ENCODE peak calls at places on chromosomes 1 and 21, in seven cellular contexts. E is Calu3; T is activated T-helper 1 cell treated with anti-CD3 and anti-CD28 coated beads, Interleukin-2, amount 50 U/mL, for 16 hours; H is activated CD4-positive, alpha-beta T cell treated with anti-CD3 and anti-CD28 coated beads for 1 hour; J is hypothalamus; A is uterus; P is stimulated activated CD8-positive, alpha-beta memory T cell treated with anti-CD3 and anti-CD28 coated beads, Interleukin-4, amount 100 ng/mL, for 24 hours. Z is an unnamed sample.

GRCh38 chr1:207316622-207317510 is 4.6 kb upstream of the CD55 start:
- DNase-seq in E (peak), H (no peak), A (no peak), J (no peak), P (no peak), T (no peak), Z (no peak)

GRCh38 chr1:204072951-204073836 is at the start of gene SOX13:
- DNase-seq in T (no peak), A (peak), P (no peak), H (no peak), E (peak), J (peak), Z (peak)

GRCh38 chr1:63968663-63969460 is 195.0 kb downstream of the ROR1 start:
- DNase-seq in T (no peak), P (no peak), J (no peak), H (no peak), E (no peak), A (no peak), Z (no peak)

GRCh38 chr1:47436979-47437517 is 796 bp upstream of the FOXD2 start:
- DNase-seq in T (no peak), J (no peak), A (no peak), H (no peak), P (no peak), E (peak), Z (no peak)

GRCh38 chr1:54792686-54793282 is 8.3 kb downstream of the TTC22 start:
- DNase-seq in P (no peak), A (peak), T (no peak), J (no peak), E (no peak), H (no peak), Z (no peak)

GRCh38 chr21:39542736-39543135 is 70.0 kb upstream of the B3GALT5 start:
- DNase-seq in H (no peak), A (no peak), E (no peak), T (no peak), P (no peak), J (no peak), Z (no peak)

GRCh38 chr1:4081806-4082645 is 182.0 kb upstream of the C1orf174 start:
- DNase-seq in P (no peak), E (no peak), A (no peak), J (no peak), T (no peak), H (no peak), Z (no peak)

GRCh38 chr1:115198938-115199337 is 109.6 kb upstream of the TSPAN2 start:
- DNase-seq in H (no peak), T (no peak), J (no peak), E (no peak), P (no peak), A (peak), Z (no peak)

GRCh38 chr1:44507490-44508396 is 102.7 kb downstream of the RNF220 start:
- DNase-seq in J (peak), H (no peak), P (no peak), T (no peak), A (no peak), E (no peak), Z (no peak)

GRCh38 chr1:19454265-19455198 is 30.8 kb downstream of the CAPZB start:
- DNase-seq in A (no peak), T (no peak), J (no peak), P (no peak), E (no peak), H (no peak), Z (no peak)

GRCh38 chr1:176102700-176103244 is 104.3 kb downstream of the COP1 start:
- DNase-seq in A (no peak), J (no peak), H (no peak), P (no peak), E (no peak), T (no peak), Z (no peak)

GRCh38 chr1:232335751-232336274 is 294.1 kb downstream of the SIPA1L2 start:
- DNase-seq in E (no peak), H (no peak), T (no peak), P (no peak), A (no peak), J (no peak), Z (no peak)

GRCh38 chr1:29133861-29134694 is 10.4 kb upstream of the TMEM200B start:
- DNase-seq in A (no peak), E (no peak), P (no peak), H (no peak), J (no peak), T (no peak), Z (no peak)

GRCh38 chr1:101520302-101520701 is 283.5 kb downstream of the S1PR1 start:
- DNase-seq in P (no peak), A (no peak), J (no peak), H (no peak), E (peak), T (no peak), Z (peak)

GRCh38 chr1:236091933-236092318 is 27.0 kb upstream of the NID1 start:
- DNase-seq in P (no peak), J (no peak), H (no peak), T (no peak), E (no peak), A (no peak), Z (no peak)

GRCh38 chr21:44925027-44925755 is 4.5 kb upstream of the ITGB2 start:
- DNase-seq in H (no peak), P (no peak), J (no peak), E (no peak), T (no peak), A (no peak), Z (peak)

GRCh38 chr1:239985044-239985443 is 106.6 kb upstream of the FMN2 start:
- DNase-seq in T (no peak), A (no peak), H (no peak), P (no peak), J (no peak), E (no peak), Z (no peak)

GRCh38 chr21:16181024-16181423 is 451.2 kb downstream of the USP25 start:
- DNase-seq in T (no peak), J (no peak), E (no peak), H (no peak), P (no peak), A (peak), Z (no peak)

GRCh38 chr21:17915976-17916375 is 96.8 kb upstream of the C21orf91 start:
- DNase-seq in H (no peak), A (no peak), P (no peak), E (no peak), T (no peak), J (no peak), Z (no peak)

GRCh38 chr1:200897188-200897710 is 2.5 kb downstream of the INAVA start:
- DNase-seq in A (no peak), T (no peak), P (no peak), J (no peak), E (no peak), H (no peak), Z (no peak)

GRCh38 chr21:40997831-40998230 is 150.9 kb upstream of the DSCAM start:
- DNase-seq in P (no peak), H (no peak), T (no peak), E (no peak), J (no peak), A (no peak), Z (no peak)

GRCh38 chr1:113191579-113192076 is 118.6 kb downstream of the LRIG2 start:
- DNase-seq in T (no peak), E (peak), P (no peak), H (no peak), A (no peak), J (no peak), Z (no peak)

GRCh38 chr1:43933386-43934278 is at the start of gene ARTN:
- DNase-seq in H (no peak), E (peak), T (no peak), P (no peak), A (no peak), J (no peak), Z (no peak)

GRCh38 chr1:166838766-166839599 is at the start of gene POGK:
- DNase-seq in A (peak), E (peak), H (peak), J (peak), P (peak), T (peak), Z (peak)

GRCh38 chr1:223017291-223017690 is 125.8 kb downstream of the TLR5 start:
- DNase-seq in J (no peak), P (no peak), E (no peak), T (no peak), H (no peak), A (no peak), Z (no peak)

GRCh38 chr1:172239894-172240293 is 180.6 kb upstream of the C1orf105 start:
- DNase-seq in H (no peak), A (no peak), P (no peak), T (no peak), E (no peak), J (no peak), Z (no peak)

GRCh38 chr21:27155130-27155500 is 188.2 kb upstream of the ADAMTS5 start:
- DNase-seq in J (no peak), H (no peak), T (no peak), P (no peak), E (no peak), A (no peak), Z (no peak)

GRCh38 chr1:97920275-97920831 is 481 bp downstream of the DPYD start:
- DNase-seq in H (no peak), A (no peak), E (no peak), J (peak), P (no peak), T (no peak), Z (no peak)

GRCh38 chr1:151702936-151703335 is 13.7 kb downstream of the CELF3 start:
- DNase-seq in J (no peak), H (no peak), P (no peak), T (no peak), E (no peak), A (no peak), Z (no peak)

GRCh38 chr1:183892351-183892793 is 87.5 kb downstream of the RGL1 start:
- DNase-seq in E (no peak), T (no peak), P (no peak), A (no peak), J (no peak), H (no peak), Z (no peak)

GRCh38 chr1:55214214-55214902 is 806 bp downstream of the USP24 start:
- DNase-seq in H (peak), E (peak), J (peak), P (peak), T (peak), A (peak), Z (peak)